ENCODE peak calls at places on chromosomes 16 and 17, in ten cellular contexts. F is body of pancreas; J is T-helper 2 cell; N is H54; I is GM13976; P is activated effector memory CD4-positive, alpha-beta T cell treated with anti-CD3 and anti-CD28 coated beads, Interleukin-2, amount 50 U/mL, for 16 hours; H is nucleus accumbens; Q is amygdala; S is thyroid gland; O is hippocampal formation. K is an unnamed sample.

GRCh38 chr16:20598832-20599469 is 22.8 kb upstream of the ACSM2B start:
- DNase-seq in F (peak), J (no peak), N (no peak), I (no peak), P (no peak), H (no peak), Q (no peak), S (no peak), O (no peak), K (no peak)

GRCh38 chr17:12180644-12181261 is 160.1 kb downstream of the MAP2K4 start:
- DNase-seq in F (peak), J (peak), N (peak), I (peak), P (no peak), H (no peak), Q (no peak), S (peak), O (peak), K (no peak)

GRCh38 chr17:1462164-1463112 is 6.4 kb upstream of the CRK start:
- DNase-seq in F (peak), J (peak), N (no peak), I (no peak), P (no peak), H (no peak), Q (no peak), S (no peak), O (no peak), K (no peak)

GRCh38 chr16:64656471-64656870 is 465.4 kb downstream of the CDH11 start:
- DNase-seq in F (no peak), J (no peak), N (no peak), I (no peak), P (no peak), H (no peak), Q (no peak), S (no peak), O (no peak), K (no peak)

GRCh38 chr17:49920370-49920769 is 48.6 kb upstream of the DLX4 start:
- DNase-seq in F (no peak), J (no peak), N (no peak), I (no peak), P (no peak), H (no peak), Q (no peak), S (no peak), O (no peak), K (no peak)

GRCh38 chr16:67356372-67356771 is 29.8 kb downstream of the LRRC36 start:
- DNase-seq in F (no peak), J (no peak), N (no peak), I (no peak), P (no peak), H (no peak), Q (no peak), S (no peak), O (no peak), K (no peak)

GRCh38 chr16:75181630-75182029 is 25.3 kb downstream of the CTRB2 start:
- DNase-seq in F (no peak), J (no peak), N (no peak), I (no peak), P (no peak), H (no peak), Q (no peak), S (no peak), O (no peak), K (no peak)

GRCh38 chr17:41816637-41817320 is 4.0 kb downstream of the FKBP10 start:
- DNase-seq in F (no peak), J (no peak), N (no peak), I (no peak), P (no peak), H (no peak), Q (no peak), S (no peak), O (no peak), K (no peak)

GRCh38 chr17:74245145-74245817 is 28.8 kb upstream of the DNAI2 start:
- DNase-seq in F (no peak), J (no peak), N (no peak), I (no peak), P (no peak), H (peak), Q (peak), S (no peak), O (peak), K (no peak)

GRCh38 chr17:28955408-28955807 is 4.1 kb upstream of the PHF12 start:
- DNase-seq in F (no peak), J (no peak), N (no peak), I (peak), P (no peak), H (no peak), Q (no peak), S (no peak), O (no peak), K (peak)

GRCh38 chr17:78267257-78268073 is 36.0 kb downstream of the TMEM235 start:
- DNase-seq in F (no peak), J (no peak), N (no peak), I (no peak), P (no peak), H (no peak), Q (no peak), S (no peak), O (no peak), K (no peak)